ENCODE peak calls at places on chromosomes 2 and 18, in six cellular contexts. One of them, this sample, is unnamed.

GRCh38 chr2:101613073-101613704 is 84.3 kb upstream of the MAP4K4 start:
- DNase-seq in GM12878: no peak
- DNase-seq in kidney: no peak
- DNase-seq in HFF-Myc: no peak
- DNase-seq in foreskin fibroblast: no peak
- DNase-seq in tibial artery: no peak
- DNase-seq in this sample: no peak

GRCh38 chr2:238560234-238560633 is 133.5 kb downstream of the ASB1 start:
- DNase-seq in GM12878: no peak
- DNase-seq in kidney: peak; percentile 55
- DNase-seq in HFF-Myc: no peak
- DNase-seq in foreskin fibroblast: no peak
- DNase-seq in tibial artery: no peak
- DNase-seq in this sample: no peak

GRCh38 chr2:239106314-239106908 is 258.5 kb downstream of the TWIST2 start:
- DNase-seq in GM12878: no peak
- DNase-seq in kidney: no peak
- DNase-seq in HFF-Myc: peak; percentile 20
- DNase-seq in foreskin fibroblast: peak; percentile 91
- DNase-seq in tibial artery: no peak
- DNase-seq in this sample: peak; percentile 24

GRCh38 chr2:189613077-189613636 is 32.6 kb upstream of the SLC40A1 start:
- DNase-seq in GM12878: no peak
- DNase-seq in kidney: no peak
- DNase-seq in HFF-Myc: peak; percentile 21
- DNase-seq in foreskin fibroblast: peak; percentile 87
- DNase-seq in tibial artery: no peak
- DNase-seq in this sample: no peak

GRCh38 chr2:46719499-46719898 is 196.1 kb downstream of the MCFD2 start:
- DNase-seq in GM12878: no peak
- DNase-seq in kidney: no peak
- DNase-seq in HFF-Myc: no peak
- DNase-seq in foreskin fibroblast: peak; percentile 65
- DNase-seq in tibial artery: no peak
- DNase-seq in this sample: no peak

GRCh38 chr2:191319181-191319580 is 74.0 kb downstream of the MYO1B start:
- DNase-seq in GM12878: no peak
- DNase-seq in kidney: no peak
- DNase-seq in HFF-Myc: no peak
- DNase-seq in foreskin fibroblast: peak; percentile 77
- DNase-seq in tibial artery: no peak
- DNase-seq in this sample: no peak

GRCh38 chr2:46365913-46366674 is 68.9 kb downstream of the EPAS1 start:
- DNase-seq in GM12878: no peak
- DNase-seq in kidney: peak; percentile 60
- DNase-seq in HFF-Myc: no peak
- DNase-seq in foreskin fibroblast: peak; percentile 58
- DNase-seq in tibial artery: no peak
- DNase-seq in this sample: no peak

GRCh38 chr18:73614812-73615211 is 532.8 kb downstream of the FBXO15 start:
- DNase-seq in GM12878: no peak
- DNase-seq in kidney: no peak
- DNase-seq in HFF-Myc: peak; percentile 45
- DNase-seq in foreskin fibroblast: peak; percentile 90
- DNase-seq in tibial artery: no peak
- DNase-seq in this sample: peak; percentile 68

GRCh38 chr2:151727593-151728552 is 6.4 kb downstream of the NEB start:
- DNase-seq in GM12878: no peak
- DNase-seq in kidney: no peak
- DNase-seq in HFF-Myc: no peak
- DNase-seq in foreskin fibroblast: no peak
- DNase-seq in tibial artery: no peak
- DNase-seq in this sample: no peak

GRCh38 chr18:45009766-45010165 is 329.1 kb downstream of the SETBP1 start:
- DNase-seq in GM12878: no peak
- DNase-seq in kidney: no peak
- DNase-seq in HFF-Myc: no peak
- DNase-seq in foreskin fibroblast: no peak
- DNase-seq in tibial artery: no peak
- DNase-seq in this sample: no peak

GRCh38 chr2:48009256-48009655 is 103.0 kb upstream of the FBXO11 start:
- DNase-seq in GM12878: no peak
- DNase-seq in kidney: no peak
- DNase-seq in HFF-Myc: no peak
- DNase-seq in foreskin fibroblast: no peak
- DNase-seq in tibial artery: no peak
- DNase-seq in this sample: no peak

GRCh38 chr2:36359006-36359580 is 3.5 kb downstream of the CRIM1 start:
- DNase-seq in GM12878: no peak
- DNase-seq in kidney: no peak
- DNase-seq in HFF-Myc: no peak
- DNase-seq in foreskin fibroblast: no peak
- DNase-seq in tibial artery: no peak
- DNase-seq in this sample: no peak
- TF ChIP-seq CTCF in GM12878: no peak
- TF ChIP-seq CTCF in kidney: no peak
- TF ChIP-seq CTCF in HFF-Myc: no peak
- TF ChIP-seq CTCF in foreskin fibroblast: peak; percentile 18
- TF ChIP-seq CTCF in tibial artery: peak; percentile 41
- TF ChIP-seq CTCF in this sample: peak; percentile 28

GRCh38 chr2:164498841-164499240 is 122.4 kb downstream of the GRB14 start:
- DNase-seq in GM12878: no peak
- DNase-seq in kidney: no peak
- DNase-seq in HFF-Myc: no peak
- DNase-seq in foreskin fibroblast: no peak
- DNase-seq in tibial artery: no peak
- DNase-seq in this sample: no peak

GRCh38 chr2:164496421-164496820 is 124.9 kb downstream of the GRB14 start:
- DNase-seq in GM12878: no peak
- DNase-seq in kidney: no peak
- DNase-seq in HFF-Myc: no peak
- DNase-seq in foreskin fibroblast: no peak
- DNase-seq in tibial artery: no peak
- DNase-seq in this sample: no peak

GRCh38 chr2:164496881-164497280 is 124.4 kb downstream of the GRB14 start:
- DNase-seq in GM12878: no peak
- DNase-seq in kidney: no peak
- DNase-seq in HFF-Myc: no peak
- DNase-seq in foreskin fibroblast: no peak
- DNase-seq in tibial artery: no peak
- DNase-seq in this sample: no peak

DNA sequence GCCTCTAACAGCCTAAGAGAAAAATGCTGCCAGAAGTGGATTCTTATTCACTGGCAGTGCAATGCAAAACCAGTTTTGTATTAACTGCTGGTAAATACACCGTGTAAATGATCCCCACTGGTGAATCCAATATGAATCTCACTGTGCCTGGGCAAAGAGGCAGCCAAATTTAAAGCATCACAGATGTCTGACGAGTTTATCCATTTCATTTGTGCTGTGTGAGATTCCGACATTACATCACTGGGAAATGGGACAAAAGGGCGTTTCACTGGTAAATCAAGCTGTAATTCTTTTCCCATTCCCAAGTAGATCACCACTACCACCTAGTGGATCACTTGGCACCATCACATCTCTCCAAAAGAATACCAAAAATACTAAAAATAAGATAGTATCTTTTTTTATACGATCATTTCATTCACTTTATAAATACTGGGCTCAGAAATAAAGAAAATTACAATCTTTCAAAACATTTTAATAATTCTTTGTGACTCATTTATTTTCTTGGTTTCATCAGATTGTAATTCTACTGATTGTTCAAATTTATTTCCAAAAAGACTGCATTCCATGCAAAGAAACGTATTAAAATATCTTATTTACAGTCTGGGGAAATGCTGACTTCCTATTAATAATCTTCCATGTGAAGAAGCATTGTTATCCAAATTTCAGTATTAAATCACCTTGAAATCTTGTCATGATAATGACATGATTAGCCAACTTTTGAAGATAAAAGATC is 125.6 kb downstream of the GRB14 start:
- DNase-seq in GM12878: no peak
- DNase-seq in kidney: no peak
- DNase-seq in HFF-Myc: peak; percentile 17
- DNase-seq in foreskin fibroblast: peak; percentile 74
- DNase-seq in tibial artery: no peak
- DNase-seq in this sample: peak; percentile 8
- TF ChIP-seq CTCF in GM12878: peak; percentile 15
- TF ChIP-seq CTCF in kidney: peak; percentile 45
- TF ChIP-seq CTCF in HFF-Myc: peak; percentile 47
- TF ChIP-seq CTCF in foreskin fibroblast: peak; percentile 63
- TF ChIP-seq CTCF in tibial artery: peak; percentile 17
- TF ChIP-seq CTCF in this sample: peak; percentile 62

GRCh38 chr2:210663574-210663973 is 107.2 kb downstream of the CPS1 start:
- DNase-seq in GM12878: no peak
- DNase-seq in kidney: no peak
- DNase-seq in HFF-Myc: no peak
- DNase-seq in foreskin fibroblast: peak; percentile 4
- DNase-seq in tibial artery: no peak
- DNase-seq in this sample: no peak
- TF ChIP-seq CTCF in GM12878: no peak
- TF ChIP-seq CTCF in kidney: no peak
- TF ChIP-seq CTCF in HFF-Myc: no peak
- TF ChIP-seq CTCF in foreskin fibroblast: no peak
- TF ChIP-seq CTCF in tibial artery: peak; percentile 19
- TF ChIP-seq CTCF in this sample: peak; percentile 11

GRCh38 chr18:53864758-53865157 is 359.7 kb downstream of the MBD2 start:
- DNase-seq in GM12878: no peak
- DNase-seq in kidney: no peak
- DNase-seq in HFF-Myc: no peak
- DNase-seq in foreskin fibroblast: peak; percentile 3
- DNase-seq in tibial artery: no peak
- DNase-seq in this sample: no peak
- TF ChIP-seq CTCF in GM12878: no peak
- TF ChIP-seq CTCF in kidney: no peak
- TF ChIP-seq CTCF in HFF-Myc: no peak
- TF ChIP-seq CTCF in foreskin fibroblast: no peak
- TF ChIP-seq CTCF in tibial artery: no peak
- TF ChIP-seq CTCF in this sample: peak; percentile 16

DNA sequence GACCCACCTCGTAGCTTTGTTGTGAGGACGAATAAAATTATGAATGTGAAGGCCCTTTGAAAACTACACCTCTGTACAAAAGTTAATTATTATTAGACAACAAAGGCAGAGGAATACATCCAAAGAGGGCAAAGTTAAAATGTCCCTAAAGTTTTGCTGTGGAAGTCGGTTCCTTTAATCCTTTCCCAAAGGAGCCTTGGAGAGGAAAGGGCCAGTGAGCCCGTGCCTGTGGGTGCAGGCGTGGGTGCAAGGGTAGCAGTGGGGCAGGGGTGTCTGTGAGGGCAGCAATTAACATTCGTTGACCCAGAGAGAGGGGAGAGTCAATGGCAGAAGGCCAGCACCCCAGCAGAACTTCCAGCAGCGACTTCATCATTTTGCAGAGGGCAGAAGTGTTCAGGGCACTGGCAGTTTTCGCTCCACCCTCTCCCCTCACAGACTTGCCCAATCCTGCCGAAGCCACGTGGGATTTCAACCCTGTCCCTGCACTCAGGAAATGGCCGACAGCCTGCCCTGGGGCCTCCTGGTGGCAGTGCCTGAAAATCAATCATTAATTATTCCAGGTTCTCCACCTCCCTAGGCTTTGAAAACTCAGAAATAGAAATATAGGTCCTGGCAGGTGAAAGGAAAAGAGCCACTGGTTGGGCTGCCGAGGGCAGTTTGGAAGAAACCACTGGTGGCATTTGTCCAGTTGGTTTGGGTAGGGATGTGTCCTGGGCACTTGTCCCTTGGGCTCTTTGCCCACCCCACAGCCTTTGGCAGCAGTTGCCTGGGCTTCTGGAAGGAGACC is 4.2 kb upstream of the PAX8 start:
- DNase-seq in GM12878: no peak
- DNase-seq in kidney: peak; percentile 95
- DNase-seq in HFF-Myc: no peak
- DNase-seq in foreskin fibroblast: peak; percentile 13
- DNase-seq in tibial artery: peak; percentile 55
- DNase-seq in this sample: no peak
- TF ChIP-seq CTCF in GM12878: no peak
- TF ChIP-seq CTCF in kidney: peak; percentile 25
- TF ChIP-seq CTCF in HFF-Myc: no peak
- TF ChIP-seq CTCF in foreskin fibroblast: no peak
- TF ChIP-seq CTCF in tibial artery: peak; percentile 37
- TF ChIP-seq CTCF in this sample: no peak

GRCh38 chr2:43464546-43464945 is 131.3 kb downstream of the THADA start:
- DNase-seq in GM12878: no peak
- DNase-seq in kidney: no peak
- DNase-seq in HFF-Myc: no peak
- DNase-seq in foreskin fibroblast: peak; percentile 74
- DNase-seq in tibial artery: peak; percentile 79
- DNase-seq in this sample: no peak
- TF ChIP-seq CTCF in GM12878: no peak
- TF ChIP-seq CTCF in kidney: no peak
- TF ChIP-seq CTCF in HFF-Myc: no peak
- TF ChIP-seq CTCF in foreskin fibroblast: no peak
- TF ChIP-seq CTCF in tibial artery: no peak
- TF ChIP-seq CTCF in this sample: no peak

DNA sequence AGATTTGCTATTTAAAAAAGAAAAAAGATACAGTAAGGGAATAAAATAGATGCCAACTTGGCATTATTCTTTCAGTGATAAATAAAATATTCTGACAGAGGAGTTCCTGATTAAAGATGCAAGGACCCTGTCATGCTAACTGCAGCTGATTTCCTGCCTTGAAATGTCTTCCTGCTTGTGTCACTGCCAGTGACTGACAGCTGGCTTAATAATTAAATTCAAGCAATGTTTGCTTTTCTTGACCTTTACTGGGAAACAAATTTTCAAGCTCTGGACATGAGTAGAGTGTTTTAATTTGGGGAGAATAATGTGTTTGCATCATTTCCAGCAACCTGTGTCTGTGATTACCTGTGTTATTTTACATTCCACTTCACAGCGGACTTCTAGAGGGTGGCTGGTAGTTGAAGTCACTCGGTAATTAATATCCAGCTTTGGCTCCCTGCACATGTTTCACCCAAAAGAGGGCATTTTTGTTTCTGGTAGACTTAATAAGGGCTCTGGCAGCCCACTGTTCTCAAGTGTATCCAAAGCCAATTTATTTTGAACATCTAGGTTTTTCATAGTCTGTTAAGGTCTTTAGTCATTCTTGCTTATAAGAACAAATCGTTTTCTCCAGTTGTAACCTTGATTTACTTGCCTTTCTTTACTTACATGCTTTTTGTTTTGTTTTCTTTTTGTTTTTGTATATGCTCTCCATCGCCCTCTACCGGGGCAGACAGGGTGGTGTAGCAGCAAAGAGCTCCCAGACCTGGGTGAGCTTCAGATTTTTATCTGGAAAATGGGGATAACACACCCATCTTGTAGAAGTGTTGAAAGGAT is 48.5 kb upstream of the PROKR1 start:
- DNase-seq in GM12878: peak; percentile 27
- DNase-seq in kidney: no peak
- DNase-seq in HFF-Myc: peak; percentile 16
- DNase-seq in foreskin fibroblast: peak; percentile 74
- DNase-seq in tibial artery: no peak
- DNase-seq in this sample: peak; percentile 12
- TF ChIP-seq CTCF in GM12878: peak; percentile 93
- TF ChIP-seq CTCF in kidney: peak; percentile 71
- TF ChIP-seq CTCF in HFF-Myc: peak; percentile 89
- TF ChIP-seq CTCF in foreskin fibroblast: peak; percentile 88
- TF ChIP-seq CTCF in tibial artery: peak; percentile 28
- TF ChIP-seq CTCF in this sample: peak; percentile 94

GRCh38 chr18:75607701-75608100 is 180.2 kb upstream of the SMIM21 start:
- DNase-seq in GM12878: no peak
- DNase-seq in kidney: no peak
- DNase-seq in HFF-Myc: no peak
- DNase-seq in foreskin fibroblast: no peak
- DNase-seq in tibial artery: no peak
- DNase-seq in this sample: no peak
- TF ChIP-seq CTCF in GM12878: no peak
- TF ChIP-seq CTCF in kidney: no peak
- TF ChIP-seq CTCF in HFF-Myc: no peak
- TF ChIP-seq CTCF in foreskin fibroblast: no peak
- TF ChIP-seq CTCF in tibial artery: no peak
- TF ChIP-seq CTCF in this sample: no peak

GRCh38 chr2:27663463-27664244 is at the start of the genes SLC4A1AP and SUPT7L:
- DNase-seq in GM12878: peak; percentile 77
- DNase-seq in kidney: peak; percentile 74
- DNase-seq in HFF-Myc: peak; percentile 57
- DNase-seq in foreskin fibroblast: peak; percentile 89
- DNase-seq in tibial artery: peak; percentile 60
- DNase-seq in this sample: peak; percentile 69
- TF ChIP-seq CTCF in GM12878: no peak
- TF ChIP-seq CTCF in kidney: no peak
- TF ChIP-seq CTCF in HFF-Myc: no peak
- TF ChIP-seq CTCF in foreskin fibroblast: no peak
- TF ChIP-seq CTCF in tibial artery: no peak
- TF ChIP-seq CTCF in this sample: peak; percentile 3